ENCODE peak calls at places on chromosomes 11 and 22, in eight cellular contexts. W is sigmoid colon; X is CD8-positive, alpha-beta T cell; Y is A673; E is pancreas; R is CD8-positive, alpha-beta memory T cell; T is spleen; O is prostate gland. F is an unnamed sample. For H3K4me1, the result is how much of the 10 kb centered on the place peaks cover.

GRCh38 chr11:68375337-68375736 is 62.9 kb downstream of the LRP5 start:
- DNase-seq in W (no peak), X (no peak), Y (no peak), E (no peak), R (no peak), T (no peak), O (no peak), F (no peak)

GRCh38 chr22:32613773-32614172 is 139.2 kb downstream of the FBXO7 start:
- DNase-seq in W (no peak), X (no peak), Y (no peak), E (no peak), R (no peak), T (peak), O (no peak), F (no peak)

GRCh38 chr22:30933457-30933856 is 35.1 kb downstream of the MORC2 start:
- DNase-seq in W (no peak), X (no peak), Y (no peak), E (no peak), R (no peak), T (no peak), O (no peak), F (no peak)

GRCh38 chr11:75539459-75540022 is 13.8 kb upstream of the GDPD5 start:
- DNase-seq in W (no peak), X (no peak), Y (no peak), E (no peak), R (no peak), T (no peak), O (no peak), F (no peak)

GRCh38 chr11:35237860-35238715 is 99.1 kb downstream of the CD44 start:
- DNase-seq in W (no peak), X (peak), Y (peak), E (no peak), R (peak), T (no peak), O (no peak), F (peak)

GRCh38 chr11:96234866-96235441 is 108.0 kb downstream of the MAML2 start:
- DNase-seq in W (no peak), X (no peak), Y (peak), E (no peak), R (no peak), T (no peak), O (no peak), F (no peak)

GRCh38 chr11:30586251-30587144 is at the start of gene MPPED2:
- DNase-seq in W (peak), X (peak), Y (peak), E (peak), R (peak), T (peak), O (peak), F (no peak)

GRCh38 chr22:21455334-21456089 is 11.7 kb upstream of the TMEM191C start:
- DNase-seq in W (peak), X (no peak), Y (peak), E (no peak), R (no peak), T (peak), O (peak), F (no peak)

GRCh38 chr11:64409707-64410395 is 50.9 kb downstream of the RPS6KA4 start:
- DNase-seq in W (peak), X (no peak), Y (no peak), E (no peak), R (no peak), T (peak), O (no peak), F (no peak)

GRCh38 chr11:363948-364761 is 5.1 kb upstream of the B4GALNT4 start:
- DNase-seq in W (peak), X (peak), Y (peak), E (peak), R (peak), T (peak), O (peak), F (peak)

GRCh38 chr11:75473684-75474083 is 40.7 kb upstream of the KLHL35 start:
- DNase-seq in W (no peak), X (no peak), Y (no peak), E (no peak), R (no peak), T (peak), O (no peak), F (no peak)

GRCh38 chr11:6695377-6695776 is 12.2 kb upstream of the MRPL17 start:
- DNase-seq in W (no peak), X (no peak), Y (peak), E (no peak), R (no peak), T (no peak), O (no peak), F (no peak)

GRCh38 chr11:43947003-43947500 is 4.6 kb downstream of the C11orf96 start:
- DNase-seq in W (no peak), X (no peak), Y (peak), E (no peak), R (no peak), T (peak), O (no peak), F (no peak)

GRCh38 chr11:71929491-71929890 is 645 bp downstream of the RNF121 start:
- DNase-seq in W (no peak), X (no peak), Y (no peak), E (no peak), R (no peak), T (no peak), O (no peak), F (no peak)
- H3K4me1 ChIP-seq in W (under half), X (under half), Y (under half), E (under half), R (under half), T (under half), O (under half), F (under half)

GRCh38 chr11:133064152-133064877 is 468.0 kb downstream of the OPCML start:
- DNase-seq in W (peak), X (no peak), Y (peak), E (peak), R (no peak), T (peak), O (no peak), F (peak)
- H3K4me3 ChIP-seq in W (peak), X (no peak), Y (peak), E (peak), R (no peak), T (peak), O (peak), F (peak)

GRCh38 chr22:42752912-42753311 is 32.2 kb upstream of the A4GALT start:
- DNase-seq in W (no peak), X (no peak), Y (no peak), E (no peak), R (no peak), T (no peak), O (no peak), F (no peak)

GRCh38 chr22:42752230-42752746 is 31.6 kb upstream of the A4GALT start:
- DNase-seq in W (no peak), X (no peak), Y (no peak), E (no peak), R (no peak), T (no peak), O (no peak), F (no peak)

GRCh38 chr22:42758929-42759629 is 38.4 kb upstream of the A4GALT start:
- DNase-seq in W (no peak), X (no peak), Y (no peak), E (no peak), R (no peak), T (no peak), O (no peak), F (no peak)

GRCh38 chr22:42757475-42757874 is 36.8 kb upstream of the A4GALT start:
- DNase-seq in W (no peak), X (no peak), Y (no peak), E (no peak), R (no peak), T (no peak), O (no peak), F (no peak)

DNA sequence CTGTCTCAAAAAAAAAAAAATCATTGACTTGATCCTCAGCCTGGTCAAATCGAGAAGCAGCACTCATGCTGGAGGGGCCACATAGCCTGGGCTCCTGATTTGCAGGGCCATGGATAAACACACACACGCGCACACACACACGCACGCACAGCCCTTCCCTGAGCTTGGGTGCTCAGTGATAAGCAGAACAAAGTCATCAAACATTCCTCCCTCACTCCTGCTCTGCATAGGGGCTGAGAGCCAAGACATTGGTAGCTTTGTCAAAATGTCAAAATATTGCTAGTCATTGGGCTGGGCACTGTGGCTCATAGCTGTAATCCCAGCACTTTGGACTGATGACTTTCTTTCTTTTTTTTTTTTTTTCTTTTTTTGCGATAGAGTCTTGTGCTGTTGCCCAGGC is 34.0 kb upstream of the A4GALT start:
- DNase-seq in W (no peak), X (no peak), Y (no peak), E (peak), R (no peak), T (no peak), O (no peak), F (no peak)
- H3K4me1 ChIP-seq in W (under half), X (under half), Y (under half), E (under half), R (under half), T (under half), O (under half), F (under half)

GRCh38 chr22:38802671-38803121 is 8.8 kb upstream of the DNAL4 start:
- DNase-seq in W (peak), X (no peak), Y (peak), E (peak), R (no peak), T (no peak), O (peak), F (peak)
- H3K4me3 ChIP-seq in W (no peak), X (no peak), Y (no peak), E (no peak), R (no peak), T (no peak), O (no peak), F (no peak)

DNA sequence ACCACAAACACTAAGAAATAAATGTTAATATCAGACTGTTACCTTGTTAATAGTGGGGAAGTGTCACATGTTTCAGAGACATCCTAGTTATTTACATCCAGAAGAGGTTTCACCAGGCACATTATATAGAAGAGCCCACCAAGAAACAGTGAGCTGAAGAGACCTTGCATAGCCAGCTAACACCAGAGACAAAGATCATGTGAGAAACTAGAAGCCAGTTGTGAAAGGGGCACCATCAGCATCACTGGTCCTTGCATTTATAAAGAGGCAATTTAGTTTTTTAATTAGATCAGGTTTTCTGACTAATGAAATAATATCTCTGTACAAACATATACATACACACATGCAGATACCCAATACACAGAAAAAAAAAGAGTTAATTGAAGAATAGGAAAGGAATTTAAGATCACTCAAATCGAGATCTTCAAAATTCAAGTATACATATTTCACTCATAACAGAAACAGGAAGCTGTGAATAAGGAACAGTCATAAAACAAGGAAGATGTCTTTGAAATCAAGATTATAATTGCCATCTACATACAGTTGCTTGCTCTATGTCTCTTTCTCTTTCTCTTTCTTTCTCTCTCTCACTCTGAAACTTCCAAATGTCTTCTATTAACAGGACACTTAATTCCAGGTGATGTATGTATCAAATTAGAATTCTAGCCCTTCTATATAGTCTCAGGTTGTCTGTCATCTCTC is 348.7 kb downstream of the ETS1 start:
- DNase-seq in W (no peak), X (no peak), Y (no peak), E (no peak), R (no peak), T (no peak), O (no peak), F (no peak)
- H3K4me1 ChIP-seq in W (under half), X (under half), Y (under half), E (under half), R (under half), T (under half), O (under half), F (under half)

F was measured in lung.